ENCODE peak calls at places on chromosome 22, in eight cellular contexts. U is retinal pigment epithelial cell; G is ELF-1; S is activated CD4-positive, alpha-beta T cell treated with anti-CD3 and anti-CD28 coated beads, Interleukin-2, amount 50 U/mL, for 1 hour; T is EH; N is stimulated activated CD8-positive, alpha-beta memory T cell treated with anti-CD3 and anti-CD28 coated beads, Interleukin-7, amount 100 ng/mL, for 48 hours; Q is ACHN; O is fibroblast of the aortic adventitia. W is an unnamed sample.

GRCh38 chr22:31829505-31829904 is 75.7 kb downstream of the DEPDC5 start:
- DNase-seq in U (peak), G (no peak), S (no peak), T (peak), N (peak), Q (peak), O (peak), W (no peak)

GRCh38 chr22:44573451-44573850 is 75.4 kb upstream of the RTL6 start:
- DNase-seq in U (no peak), G (no peak), S (no peak), T (no peak), N (no peak), Q (no peak), O (no peak), W (no peak)

GRCh38 chr22:39178206-39179111 is 26.0 kb upstream of the CBX7 start:
- DNase-seq in U (no peak), G (no peak), S (no peak), T (peak), N (no peak), Q (no peak), O (peak), W (no peak)

GRCh38 chr22:36373258-36373579 is 14.5 kb downstream of the MYH9 start:
- DNase-seq in U (no peak), G (peak), S (no peak), T (no peak), N (no peak), Q (no peak), O (no peak), W (no peak)

GRCh38 chr22:20783844-20784723 is 10.2 kb downstream of the SERPIND1 start:
- DNase-seq in U (no peak), G (no peak), S (peak), T (peak), N (no peak), Q (peak), O (peak), W (no peak)

GRCh38 chr22:50047346-50047745 is 10.8 kb downstream of the TTLL8 start:
- DNase-seq in U (no peak), G (no peak), S (no peak), T (no peak), N (no peak), Q (no peak), O (no peak), W (no peak)

GRCh38 chr22:27473533-27473932 is 328.0 kb downstream of the MN1 start:
- DNase-seq in U (no peak), G (no peak), S (no peak), T (no peak), N (no peak), Q (peak), O (no peak), W (no peak)

GRCh38 chr22:43002198-43002577 is 12.8 kb downstream of the PACSIN2 start:
- DNase-seq in U (no peak), G (no peak), S (no peak), T (peak), N (no peak), Q (peak), O (peak), W (no peak)

GRCh38 chr22:39349506-39349966 is 255 bp upstream of the SYNGR1 start:
- DNase-seq in U (no peak), G (no peak), S (no peak), T (peak), N (no peak), Q (peak), O (no peak), W (no peak)

GRCh38 chr22:50526849-50527801 is 1.7 kb upstream of the SCO2 start:
- DNase-seq in U (no peak), G (peak), S (no peak), T (peak), N (no peak), Q (peak), O (peak), W (no peak)